ENCODE peak calls at places on chromosomes 5 and 9, in eight cellular contexts. G is heart left ventricle, P is endodermal cell, F is kidney, R is IMR-90, M is ascending aorta, A is breast epithelium, E is esophagus squamous epithelium. O is an unnamed sample. For H3K4me1, the result is how much of the 10 kb centered on the place peaks cover.

GRCh38 chr5:112276996-112277395 is 142.1 kb downstream of the EPB41L4A start:
- DNase-seq in G (no peak), P (peak), F (no peak), R (no peak), M (no peak), A (no peak), E (no peak), O (no peak)

GRCh38 chr5:177479774-177480173 is 6.3 kb upstream of the DBN1 start:
- DNase-seq in G (peak), P (no peak), F (peak), R (peak), M (no peak), A (no peak), E (no peak), O (no peak)

GRCh38 chr9:130731355-130731754 is 37.8 kb downstream of the EXOSC2 start:
- DNase-seq in G (no peak), P (no peak), F (no peak), R (no peak), M (no peak), A (no peak), E (no peak), O (no peak)

GRCh38 chr9:37104183-37104889 is 16.0 kb upstream of the ZCCHC7 start:
- DNase-seq in G (no peak), P (peak), F (no peak), R (peak), M (no peak), A (no peak), E (no peak), O (peak)

GRCh38 chr5:91225848-91226686 is 157.1 kb downstream of the ARRDC3 start:
- DNase-seq in G (peak), P (peak), F (no peak), R (no peak), M (no peak), A (no peak), E (no peak), O (peak)

GRCh38 chr5:172686539-172687390 is 45.7 kb downstream of the NEURL1B start:
- DNase-seq in G (no peak), P (peak), F (peak), R (no peak), M (no peak), A (no peak), E (no peak), O (no peak)

GRCh38 chr5:131389096-131389868 is 125.4 kb downstream of the CDC42SE2 start:
- DNase-seq in G (no peak), P (no peak), F (no peak), R (no peak), M (no peak), A (no peak), E (no peak), O (no peak)

GRCh38 chr5:80632700-80633099 is 21.8 kb upstream of the MSH3 start:
- DNase-seq in G (no peak), P (no peak), F (no peak), R (no peak), M (no peak), A (no peak), E (no peak), O (no peak)

GRCh38 chr9:134301387-134302129 is 24.7 kb upstream of the RXRA start:
- DNase-seq in G (peak), P (no peak), F (peak), R (no peak), M (no peak), A (no peak), E (no peak), O (no peak)

GRCh38 chr9:88503101-88503844 is 31.7 kb upstream of the NXNL2 start:
- DNase-seq in G (no peak), P (no peak), F (peak), R (no peak), M (no peak), A (no peak), E (no peak), O (no peak)

GRCh38 chr9:5719546-5719945 is 90.6 kb downstream of the RIC1 start:
- DNase-seq in G (no peak), P (no peak), F (no peak), R (peak), M (no peak), A (no peak), E (no peak), O (no peak)

GRCh38 chr9:130172858-130173461 is 756 bp downstream of the NCS1 start:
- DNase-seq in G (no peak), P (peak), F (peak), R (no peak), M (peak), A (no peak), E (no peak), O (no peak)

GRCh38 chr5:95075079-95075478 is 209.8 kb downstream of the MCTP1 start:
- DNase-seq in G (no peak), P (no peak), F (no peak), R (no peak), M (no peak), A (no peak), E (no peak), O (no peak)

GRCh38 chr5:81552844-81553569 is 159.1 kb upstream of the ACOT12 start:
- DNase-seq in G (no peak), P (no peak), F (no peak), R (peak), M (no peak), A (no peak), E (no peak), O (no peak)

GRCh38 chr5:178404987-178405386 is 172.4 kb upstream of the PHYKPL start:
- DNase-seq in G (no peak), P (peak), F (peak), R (no peak), M (no peak), A (no peak), E (no peak), O (peak)

GRCh38 chr5:53481887-53482716 is 1.7 kb downstream of the FST start:
- DNase-seq in G (peak), P (peak), F (peak), R (peak), M (peak), A (peak), E (no peak), O (no peak)

GRCh38 chr9:136542246-136543041 is 3.4 kb downstream of the NOTCH1 start:
- DNase-seq in G (no peak), P (no peak), F (no peak), R (no peak), M (no peak), A (no peak), E (no peak), O (no peak)

GRCh38 chr9:131113655-131114563 is 11.5 kb upstream of the NUP214 start:
- DNase-seq in G (no peak), P (no peak), F (peak), R (no peak), M (no peak), A (no peak), E (no peak), O (no peak)

GRCh38 chr5:80299601-80300000 is 20.2 kb upstream of the SPZ1 start:
- DNase-seq in G (no peak), P (no peak), F (no peak), R (no peak), M (no peak), A (no peak), E (no peak), O (no peak)

GRCh38 chr9:110370316-110370715 is 32.7 kb upstream of the TXNDC8 start:
- DNase-seq in G (no peak), P (no peak), F (no peak), R (peak), M (no peak), A (no peak), E (no peak), O (peak)

GRCh38 chr9:37994639-37995347 is 74.2 kb downstream of the SHB start:
- DNase-seq in G (peak), P (no peak), F (peak), R (peak), M (peak), A (no peak), E (no peak), O (peak)

GRCh38 chr9:111582888-111583287 is 16.6 kb downstream of the PTGR1 start:
- DNase-seq in G (peak), P (no peak), F (no peak), R (peak), M (no peak), A (no peak), E (no peak), O (no peak)

GRCh38 chr9:93658184-93658925 is 82.0 kb downstream of the PHF2 start:
- DNase-seq in G (no peak), P (no peak), F (peak), R (no peak), M (peak), A (peak), E (no peak), O (no peak)

GRCh38 chr5:2196989-2197531 is 314.3 kb upstream of the IRX4 start:
- DNase-seq in G (no peak), P (no peak), F (no peak), R (no peak), M (no peak), A (no peak), E (no peak), O (no peak)

GRCh38 chr9:114285166-114285867 is 37.6 kb upstream of the ORM1 start:
- DNase-seq in G (peak), P (peak), F (peak), R (peak), M (peak), A (peak), E (no peak), O (peak)

GRCh38 chr9:121278535-121279169 is 10.7 kb downstream of the GSN start:
- DNase-seq in G (peak), P (peak), F (peak), R (peak), M (peak), A (no peak), E (no peak), O (peak)

GRCh38 chr5:142427529-142427928 is 102.7 kb upstream of the SPRY4 start:
- DNase-seq in G (no peak), P (peak), F (no peak), R (no peak), M (no peak), A (no peak), E (no peak), O (no peak)

GRCh38 chr9:127979015-127979332 is 1.8 kb downstream of the EEIG1 start:
- DNase-seq in G (no peak), P (no peak), F (no peak), R (no peak), M (no peak), A (no peak), E (no peak), O (no peak)
- H3K4me1 ChIP-seq in G (under half), P (under half), F (under half), R (under half), M (half or more), A (under half), E (half or more), O (under half)

DNA sequence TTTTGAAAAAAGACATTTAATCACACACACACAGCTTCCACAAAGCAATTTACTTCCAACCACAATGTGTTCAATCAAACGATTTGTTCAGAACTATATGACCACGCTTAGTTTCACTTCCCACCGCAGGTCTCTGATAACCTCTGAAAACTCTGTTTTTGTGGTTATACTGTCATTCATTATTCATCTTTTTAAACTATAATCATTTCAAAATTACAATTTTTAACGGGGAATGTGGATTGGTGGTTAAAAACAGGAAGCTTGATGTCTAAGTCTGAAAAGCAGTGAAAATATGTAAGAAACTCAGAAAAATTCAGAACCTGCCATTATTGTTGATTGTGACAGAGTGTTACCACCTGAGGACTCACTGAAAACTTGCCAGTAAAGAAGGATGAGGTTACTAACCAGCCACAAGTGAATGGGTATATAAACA is 12.7 kb upstream of the TMEM174 start:
- DNase-seq in G (no peak), P (no peak), F (no peak), R (no peak), M (no peak), A (no peak), E (no peak), O (no peak)
- H3K27ac ChIP-seq in G (no peak), P (no peak), F (no peak), R (no peak), M (no peak), A (no peak), E (no peak), O (no peak)

DNA sequence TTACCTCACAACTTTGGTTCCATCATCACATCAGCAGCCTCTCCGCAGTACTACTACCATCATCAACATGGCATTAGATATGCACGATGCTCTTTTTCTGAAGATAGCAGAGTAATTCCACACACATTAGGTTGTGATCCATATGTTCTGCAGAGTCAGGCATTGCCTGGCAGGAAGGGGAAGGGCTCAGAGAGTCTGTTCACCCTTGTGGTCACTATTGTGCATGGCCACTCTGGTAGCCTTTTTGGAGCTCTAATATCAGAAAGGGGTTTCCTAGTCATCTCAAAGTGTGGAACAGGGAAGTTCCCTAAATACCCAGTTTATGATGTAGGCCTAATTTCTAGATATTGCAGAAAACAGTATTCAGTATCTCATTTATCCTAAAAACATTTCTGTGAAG is 373.6 kb downstream of the BNC2 start:
- DNase-seq in G (no peak), P (no peak), F (no peak), R (no peak), M (no peak), A (no peak), E (no peak), O (no peak)
- TF ChIP-seq CTCF in G (no peak), P (peak), F (no peak), R (no peak), M (no peak), A (no peak), E (no peak), O (no peak)

DNA sequence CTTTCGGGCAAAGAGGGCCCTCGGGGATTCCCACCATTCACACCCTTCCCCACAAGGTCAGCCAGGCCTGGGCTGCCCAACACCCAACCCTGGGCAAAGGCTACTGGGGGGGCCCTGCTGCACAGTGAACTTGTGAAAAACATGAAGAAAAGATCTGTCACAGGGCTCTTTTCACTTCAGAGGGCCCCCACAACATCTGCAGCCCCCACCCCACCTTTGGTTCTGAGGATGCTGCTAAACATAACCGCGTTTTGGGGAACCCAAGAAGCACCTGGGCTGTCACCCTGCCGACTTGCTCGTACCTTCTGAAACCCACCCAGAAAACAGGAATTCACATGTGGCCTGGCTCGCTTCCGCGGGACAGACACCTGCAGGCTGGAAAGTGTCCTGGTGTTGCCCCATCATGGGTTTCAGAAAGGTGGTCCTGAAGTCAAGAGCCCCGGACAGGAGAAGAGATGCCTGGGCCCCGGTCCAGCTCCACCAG is 29.3 kb downstream of the B4GALT1 start:
- DNase-seq in G (no peak), P (no peak), F (no peak), R (no peak), M (peak), A (no peak), E (no peak), O (no peak)
- H3K4me1 ChIP-seq in G (half or more), P (under half), F (half or more), R (under half), M (half or more), A (under half), E (half or more), O (under half)

GRCh38 chr9:72949918-72950325 is 2.9 kb downstream of the ALDH1A1 start:
- DNase-seq in G (no peak), P (no peak), F (no peak), R (no peak), M (no peak), A (no peak), E (no peak), O (no peak)

GRCh38 chr9:72951520-72952393 is 1.1 kb downstream of the ALDH1A1 start:
- DNase-seq in G (no peak), P (no peak), F (no peak), R (no peak), M (no peak), A (no peak), E (no peak), O (no peak)

GRCh38 chr9:72952394-72952720 is 496 bp downstream of the ALDH1A1 start:
- DNase-seq in G (no peak), P (no peak), F (no peak), R (no peak), M (no peak), A (no peak), E (no peak), O (no peak)

GRCh38 chr9:72952914-72953313 is at the start of gene ALDH1A1:
- DNase-seq in G (no peak), P (no peak), F (no peak), R (no peak), M (no peak), A (no peak), E (no peak), O (peak)

DNA sequence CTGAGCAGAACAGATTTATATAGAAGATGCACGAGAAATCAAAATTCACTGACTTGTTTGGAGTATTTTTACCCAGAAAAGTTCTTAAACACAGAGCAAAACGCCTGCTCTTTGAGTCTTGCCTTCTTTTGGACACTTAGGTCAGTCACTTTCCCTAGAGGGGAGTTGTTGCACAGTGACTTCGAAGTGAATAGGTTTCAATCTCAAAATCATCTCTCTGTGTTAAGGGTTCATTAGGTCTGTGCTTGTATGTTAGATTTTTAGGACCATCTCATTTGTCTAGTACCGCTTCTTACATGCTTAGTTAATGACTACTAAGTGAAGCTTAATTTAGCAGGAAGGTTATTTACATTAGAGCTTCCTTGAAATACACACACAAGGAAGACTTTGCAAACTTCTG is 1.8 kb downstream of the ALDH1A1 start:
- DNase-seq in G (no peak), P (no peak), F (no peak), R (no peak), M (no peak), A (no peak), E (no peak), O (no peak)
- H3K27ac ChIP-seq in G (no peak), P (no peak), F (peak), R (no peak), M (peak), A (no peak), E (peak), O (no peak)

GRCh38 chr5:41695920-41696582 is 174.2 kb downstream of the OXCT1 start:
- DNase-seq in G (no peak), P (peak), F (no peak), R (no peak), M (no peak), A (no peak), E (no peak), O (no peak)
- TF ChIP-seq CTCF in G (peak), P (peak), F (peak), R (peak), M (no peak), A (no peak), E (no peak), O (peak)

GRCh38 chr9:90815944-90816357 is 14.3 kb downstream of the SYK start:
- DNase-seq in G (no peak), P (no peak), F (no peak), R (no peak), M (no peak), A (no peak), E (no peak), O (no peak)
- H3K4me1 ChIP-seq in G (under half), P (under half), F (under half), R (under half), M (under half), A (under half), E (under half), O (under half)

GRCh38 chr9:124309665-124310064 is 51.9 kb downstream of the NEK6 start:
- DNase-seq in G (no peak), P (peak), F (no peak), R (peak), M (peak), A (no peak), E (no peak), O (peak)
- H3K27ac ChIP-seq in G (no peak), P (peak), F (no peak), R (peak), M (peak), A (no peak), E (peak), O (no peak)

GRCh38 chr9:98410185-98410697 is 154.8 kb upstream of the TBC1D2 start:
- DNase-seq in G (peak), P (peak), F (no peak), R (peak), M (no peak), A (no peak), E (no peak), O (peak)
- TF ChIP-seq CTCF in G (peak), P (peak), F (peak), R (peak), M (peak), A (no peak), E (no peak), O (peak)

GRCh38 chr9:72251589-72251988 is 102.3 kb downstream of the GDA start:
- DNase-seq in G (no peak), P (no peak), F (no peak), R (no peak), M (no peak), A (no peak), E (no peak), O (no peak)
- H3K4me1 ChIP-seq in G (under half), P (under half), F (under half), R (under half), M (under half), A (under half), E (under half), O (under half)